ENCODE peak calls at places on chromosomes 6 and 20, in four cellular contexts. Q, F, P and S are unnamed samples.

GRCh38 chr20:14477125-14477524 is 139.7 kb upstream of the FLRT3 start:
- DNase-seq in F (no peak), P (no peak), Q (no peak), S (no peak)

GRCh38 chr20:16528078-16528477 is 45.2 kb downstream of the KIF16B start:
- DNase-seq in Q (peak), F (no peak), P (peak), S (no peak)

GRCh38 chr6:107485157-107485556 is 4.8 kb upstream of the SOBP start:
- DNase-seq in P (no peak), F (no peak), Q (no peak), S (no peak)

GRCh38 chr20:997486-997885 is 4.6 kb downstream of the RSPO4 start:
- DNase-seq in F (no peak), P (no peak), Q (no peak), S (no peak)

GRCh38 chr20:36658300-36658699 is 12.3 kb upstream of the SLA2 start:
- DNase-seq in F (no peak), P (no peak), Q (no peak), S (no peak)

GRCh38 chr6:18425218-18425617 is 38.1 kb downstream of the RNF144B start:
- DNase-seq in P (no peak), F (no peak), Q (no peak), S (no peak)

GRCh38 chr6:151087861-151088598 is 151.7 kb upstream of the AKAP12 start:
- DNase-seq in P (no peak), Q (no peak), F (no peak), S (peak)

GRCh38 chr6:112468359-112468758 is 121.2 kb downstream of the RFPL4B start:
- DNase-seq in P (no peak), Q (peak), F (no peak), S (no peak)

GRCh38 chr20:47487175-47487917 is 14.3 kb upstream of the NCOA3 start:
- DNase-seq in Q (no peak), F (no peak), P (no peak), S (no peak)

GRCh38 chr6:148502083-148502772 is 159.6 kb downstream of the SASH1 start:
- DNase-seq in P (no peak), F (no peak), Q (no peak), S (no peak)

GRCh38 chr20:9609892-9610502 is 95.6 kb downstream of the LAMP5 start:
- DNase-seq in Q (no peak), P (peak), F (peak), S (peak)
- TF ChIP-seq CTCF in Q (peak), P (peak), F (peak), S (peak)

GRCh38 chr6:102115911-102116310 is 722.4 kb downstream of the GRIK2 start:
- DNase-seq in P (no peak), Q (peak), F (no peak), S (no peak)

GRCh38 chr6:102118034-102118433 is 724.5 kb downstream of the GRIK2 start:
- DNase-seq in F (no peak), P (no peak), Q (no peak), S (no peak)

GRCh38 chr6:102114402-102114801 is 720.9 kb downstream of the GRIK2 start:
- DNase-seq in P (peak), Q (no peak), F (peak), S (peak)
- TF ChIP-seq CTCF in P (peak), Q (no peak), F (peak), S (peak)

DNA sequence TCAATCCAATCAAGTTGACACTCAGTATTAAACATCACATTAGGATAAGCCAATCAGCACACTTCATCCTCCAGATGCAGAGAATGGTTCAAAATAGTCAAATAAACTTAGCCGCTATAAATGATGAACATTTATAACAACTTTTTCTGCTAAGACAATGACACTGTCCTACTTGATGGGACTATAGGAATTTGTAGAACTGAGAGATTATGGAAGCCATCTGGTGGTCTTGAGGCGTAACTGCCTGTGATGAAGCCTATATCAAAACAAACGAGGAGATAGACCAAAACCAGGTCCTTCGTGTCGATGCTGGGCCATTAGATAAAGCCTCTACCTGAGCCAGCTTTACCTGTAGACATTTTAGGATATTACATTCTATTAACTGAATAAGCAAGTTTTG is 631.1 kb downstream of the COL12A1 start:
- DNase-seq in F (no peak), Q (no peak), P (peak), S (peak)
- TF ChIP-seq CTCF in F (peak), Q (peak), P (peak), S (peak)

GRCh38 chr20:45502561-45502960 is 12.9 kb downstream of the SPINT3 start:
- DNase-seq in P (no peak), F (no peak), Q (no peak), S (no peak)
- TF ChIP-seq CTCF in P (no peak), F (no peak), Q (no peak), S (no peak)

GRCh38 chr6:154661751-154662150 is 71.5 kb upstream of the SCAF8 start:
- DNase-seq in P (no peak), F (no peak), Q (no peak), S (no peak)
- TF ChIP-seq CTCF in P (peak), F (no peak), Q (no peak), S (no peak)

GRCh38 chr20:57224641-57225138 is 41.8 kb downstream of the BMP7 start:
- DNase-seq in F (peak), Q (no peak), P (no peak), S (no peak)

GRCh38 chr20:57225197-57225733 is 41.2 kb downstream of the BMP7 start:
- DNase-seq in P (no peak), Q (no peak), F (no peak), S (no peak)

GRCh38 chr20:57222631-57222950 is 43.9 kb downstream of the BMP7 start:
- DNase-seq in Q (no peak), P (no peak), F (no peak), S (no peak)

GRCh38 chr20:57221916-57222630 is 44.4 kb downstream of the BMP7 start:
- DNase-seq in P (no peak), Q (no peak), F (no peak), S (no peak)

GRCh38 chr20:57223648-57224489 is 42.6 kb downstream of the BMP7 start:
- DNase-seq in P (no peak), F (no peak), Q (peak), S (no peak)
- TF ChIP-seq CTCF in P (peak), F (no peak), Q (peak), S (no peak)

DNA sequence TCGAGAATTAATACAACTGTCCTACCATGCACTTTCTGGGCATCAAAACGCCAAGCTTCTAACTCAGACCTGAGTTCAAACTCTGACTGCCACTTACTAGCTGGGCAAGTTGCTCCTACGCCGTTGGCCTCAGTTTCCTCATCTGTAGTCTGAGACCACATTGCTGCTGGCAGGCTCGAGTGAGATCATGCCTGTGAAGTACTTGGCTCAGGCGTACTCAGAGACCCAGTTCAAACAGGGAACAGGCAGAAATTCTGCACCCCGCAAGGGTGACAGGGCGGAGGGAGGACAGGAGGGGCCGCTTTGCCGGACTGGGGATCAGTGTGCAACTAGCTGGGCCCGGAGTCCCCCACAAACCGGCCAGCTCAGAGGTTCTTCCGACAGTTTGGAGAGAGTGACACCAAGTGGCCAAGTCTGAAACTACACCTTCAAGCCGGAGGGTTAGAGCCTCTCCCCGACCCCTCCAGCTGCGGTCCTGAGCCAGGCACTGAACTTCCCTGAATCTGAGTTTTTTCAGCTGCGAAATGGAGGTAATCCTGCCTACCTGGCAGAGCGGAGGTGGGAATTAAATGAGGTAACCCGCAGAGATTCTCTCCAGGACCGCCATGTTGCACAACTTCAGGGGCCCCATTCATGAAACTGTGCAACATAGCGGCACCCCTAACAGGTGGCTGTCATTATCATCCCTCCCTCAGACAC is 46.0 kb upstream of the PTPN1 start:
- DNase-seq in Q (no peak), P (no peak), F (peak), S (peak)
- TF ChIP-seq CTCF in Q (peak), P (peak), F (peak), S (peak)

DNA sequence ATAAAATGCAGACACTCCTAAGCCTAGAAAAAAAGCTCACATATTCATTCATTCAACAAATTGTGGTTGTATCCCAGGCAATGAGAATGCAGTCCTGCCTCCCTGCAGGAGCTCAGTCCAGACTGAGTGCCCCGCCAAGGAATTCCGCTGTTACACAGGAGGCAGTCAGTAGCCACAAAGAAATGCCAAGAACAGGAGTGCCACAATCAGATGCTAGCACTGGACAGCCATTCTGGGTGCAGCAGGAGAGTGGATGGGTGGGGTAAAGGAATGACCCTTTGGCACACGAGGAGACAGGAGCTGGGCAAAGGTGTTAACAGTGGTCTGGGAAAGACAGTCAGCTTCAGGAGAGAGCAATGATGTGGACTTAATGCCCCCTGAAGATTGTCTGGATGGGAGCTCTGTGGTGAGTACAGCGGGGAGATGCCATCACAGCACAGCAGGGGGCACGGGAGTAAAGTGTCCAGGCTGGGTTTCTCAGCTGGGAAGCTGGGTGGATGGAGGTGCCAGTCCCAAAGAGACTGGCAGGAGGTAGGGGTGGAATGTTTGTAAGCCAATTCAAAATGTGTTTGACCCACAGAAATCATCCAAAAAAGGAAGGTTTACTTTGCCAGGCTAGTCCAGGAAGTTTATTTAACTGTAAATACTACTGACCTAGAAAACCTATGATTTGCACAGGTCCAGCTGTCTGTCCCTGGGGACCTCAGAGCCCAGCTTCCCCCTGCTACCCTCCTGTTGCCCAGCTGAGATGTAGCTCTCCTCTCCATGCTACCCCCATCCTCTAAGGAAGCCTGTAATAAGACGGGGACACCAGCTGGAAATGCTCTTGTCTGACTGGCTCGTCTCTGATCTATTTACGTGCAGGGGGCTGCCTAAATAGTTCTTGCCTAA is 84.1 kb downstream of the SLC23A2 start:
- DNase-seq in P (no peak), Q (no peak), F (no peak), S (no peak)
- TF ChIP-seq CTCF in P (no peak), Q (no peak), F (no peak), S (no peak)

GRCh38 chr6:70905676-70906075 is 51.2 kb downstream of the B3GAT2 start:
- DNase-seq in Q (no peak), F (no peak), P (no peak), S (no peak)
- TF ChIP-seq CTCF in Q (no peak), F (no peak), P (no peak), S (no peak)